ENCODE peak calls at places on chromosomes 7 and 10, in ten cellular contexts. One of them, this sample, is unnamed.
A peak's percentile ranks its signal among the peaks of the same experiment; 100 is the strongest.

GRCh38 chr7:101636822-101637623 is 7.9 kb upstream of the MYL10 start:
- DNase-seq in lower leg skin: no peak
- DNase-seq in RWPE1: no peak
- DNase-seq in right lobe of liver: no peak
- DNase-seq in epithelial cell of esophagus: peak; percentile 16
- DNase-seq in GM12865: no peak
- DNase-seq in left lung: no peak
- DNase-seq in glutamatergic neuron: no peak
- DNase-seq in NB4: no peak
- DNase-seq in endothelial cell: no peak
- DNase-seq in this sample: no peak

GRCh38 chr10:104353325-104354048 is at the start of gene CFAP58:
- DNase-seq in RWPE1: peak; percentile 98
- DNase-seq in GM12865: peak; percentile 90
- DNase-seq in endothelial cell: peak; percentile 97
- DNase-seq in right lobe of liver: peak; percentile 92
- DNase-seq in epithelial cell of esophagus: peak; percentile 92
- DNase-seq in glutamatergic neuron: peak; percentile 95
- DNase-seq in NB4: peak; percentile 88
- DNase-seq in left lung: peak; percentile 98
- DNase-seq in lower leg skin: peak; percentile 98
- DNase-seq in this sample: peak; percentile 87

GRCh38 chr10:24617771-24618396 is 105.8 kb downstream of the ARHGAP21 start:
- DNase-seq in left lung: peak; percentile 54
- DNase-seq in RWPE1: peak; percentile 20
- DNase-seq in glutamatergic neuron: peak; percentile 78
- DNase-seq in NB4: peak; percentile 51
- DNase-seq in endothelial cell: peak; percentile 77
- DNase-seq in GM12865: peak; percentile 65
- DNase-seq in lower leg skin: no peak
- DNase-seq in epithelial cell of esophagus: peak; percentile 67
- DNase-seq in right lobe of liver: peak; percentile 53
- DNase-seq in this sample: no peak

GRCh38 chr7:25073451-25073850 is 51.6 kb downstream of the CYCS start:
- DNase-seq in GM12865: no peak
- DNase-seq in RWPE1: no peak
- DNase-seq in NB4: no peak
- DNase-seq in endothelial cell: no peak
- DNase-seq in epithelial cell of esophagus: no peak
- DNase-seq in left lung: no peak
- DNase-seq in lower leg skin: no peak
- DNase-seq in glutamatergic neuron: no peak
- DNase-seq in right lobe of liver: no peak
- DNase-seq in this sample: no peak

GRCh38 chr10:110387983-110388681 is 83.4 kb upstream of the SMNDC1 start:
- DNase-seq in lower leg skin: no peak
- DNase-seq in NB4: no peak
- DNase-seq in epithelial cell of esophagus: no peak
- DNase-seq in endothelial cell: no peak
- DNase-seq in glutamatergic neuron: no peak
- DNase-seq in left lung: no peak
- DNase-seq in GM12865: peak; percentile 87
- DNase-seq in RWPE1: no peak
- DNase-seq in right lobe of liver: no peak
- DNase-seq in this sample: no peak

GRCh38 chr10:1662361-1663025 is 74.8 kb downstream of the ADARB2 start:
- DNase-seq in lower leg skin: peak; percentile 60
- DNase-seq in endothelial cell: no peak
- DNase-seq in RWPE1: no peak
- DNase-seq in right lobe of liver: peak; percentile 23
- DNase-seq in epithelial cell of esophagus: no peak
- DNase-seq in left lung: no peak
- DNase-seq in NB4: peak; percentile 8
- DNase-seq in GM12865: peak; percentile 59
- DNase-seq in glutamatergic neuron: no peak
- DNase-seq in this sample: no peak

GRCh38 chr7:92810242-92810611 is 26.1 kb downstream of the CDK6 start:
- DNase-seq in glutamatergic neuron: no peak
- DNase-seq in GM12865: peak; percentile 77
- DNase-seq in right lobe of liver: no peak
- DNase-seq in left lung: no peak
- DNase-seq in epithelial cell of esophagus: no peak
- DNase-seq in lower leg skin: no peak
- DNase-seq in endothelial cell: no peak
- DNase-seq in NB4: peak; percentile 73
- DNase-seq in RWPE1: no peak
- DNase-seq in this sample: no peak

GRCh38 chr10:6647811-6648526 is 67.9 kb upstream of the PRKCQ start:
- DNase-seq in epithelial cell of esophagus: peak; percentile 68
- DNase-seq in left lung: no peak
- DNase-seq in right lobe of liver: peak; percentile 52
- DNase-seq in RWPE1: peak; percentile 69
- DNase-seq in lower leg skin: no peak
- DNase-seq in GM12865: peak; percentile 47
- DNase-seq in glutamatergic neuron: no peak
- DNase-seq in NB4: peak; percentile 58
- DNase-seq in endothelial cell: peak; percentile 71
- DNase-seq in this sample: peak; percentile 44

GRCh38 chr7:156954941-156955340 is 5.4 kb downstream of the NOM1 start:
- DNase-seq in epithelial cell of esophagus: no peak
- DNase-seq in NB4: no peak
- DNase-seq in right lobe of liver: no peak
- DNase-seq in RWPE1: no peak
- DNase-seq in glutamatergic neuron: no peak
- DNase-seq in lower leg skin: no peak
- DNase-seq in endothelial cell: no peak
- DNase-seq in left lung: no peak
- DNase-seq in GM12865: no peak
- DNase-seq in this sample: no peak

GRCh38 chr7:94440460-94441039 is 45.9 kb downstream of the COL1A2 start:
- DNase-seq in GM12865: no peak
- DNase-seq in RWPE1: no peak
- DNase-seq in right lobe of liver: no peak
- DNase-seq in NB4: no peak
- DNase-seq in epithelial cell of esophagus: no peak
- DNase-seq in left lung: no peak
- DNase-seq in lower leg skin: no peak
- DNase-seq in endothelial cell: no peak
- DNase-seq in glutamatergic neuron: no peak
- DNase-seq in this sample: no peak
- TF ChIP-seq CTCF in GM12865: no peak
- TF ChIP-seq CTCF in RWPE1: no peak
- TF ChIP-seq CTCF in right lobe of liver: no peak
- TF ChIP-seq CTCF in NB4: no peak
- TF ChIP-seq CTCF in epithelial cell of esophagus: no peak
- TF ChIP-seq CTCF in left lung: no peak
- TF ChIP-seq CTCF in lower leg skin: no peak
- TF ChIP-seq CTCF in endothelial cell: no peak
- TF ChIP-seq CTCF in glutamatergic neuron: no peak
- TF ChIP-seq CTCF in this sample: no peak

GRCh38 chr10:12793106-12793505 is 208.4 kb downstream of the CCDC3 start:
- DNase-seq in lower leg skin: no peak
- DNase-seq in GM12865: no peak
- DNase-seq in left lung: no peak
- DNase-seq in endothelial cell: no peak
- DNase-seq in NB4: no peak
- DNase-seq in RWPE1: no peak
- DNase-seq in epithelial cell of esophagus: no peak
- DNase-seq in glutamatergic neuron: no peak
- DNase-seq in right lobe of liver: no peak
- DNase-seq in this sample: no peak
- TF ChIP-seq CTCF in lower leg skin: no peak
- TF ChIP-seq CTCF in GM12865: no peak
- TF ChIP-seq CTCF in left lung: no peak
- TF ChIP-seq CTCF in endothelial cell: no peak
- TF ChIP-seq CTCF in NB4: no peak
- TF ChIP-seq CTCF in RWPE1: no peak
- TF ChIP-seq CTCF in epithelial cell of esophagus: no peak
- TF ChIP-seq CTCF in glutamatergic neuron: no peak
- TF ChIP-seq CTCF in right lobe of liver: no peak
- TF ChIP-seq CTCF in this sample: no peak

DNA sequence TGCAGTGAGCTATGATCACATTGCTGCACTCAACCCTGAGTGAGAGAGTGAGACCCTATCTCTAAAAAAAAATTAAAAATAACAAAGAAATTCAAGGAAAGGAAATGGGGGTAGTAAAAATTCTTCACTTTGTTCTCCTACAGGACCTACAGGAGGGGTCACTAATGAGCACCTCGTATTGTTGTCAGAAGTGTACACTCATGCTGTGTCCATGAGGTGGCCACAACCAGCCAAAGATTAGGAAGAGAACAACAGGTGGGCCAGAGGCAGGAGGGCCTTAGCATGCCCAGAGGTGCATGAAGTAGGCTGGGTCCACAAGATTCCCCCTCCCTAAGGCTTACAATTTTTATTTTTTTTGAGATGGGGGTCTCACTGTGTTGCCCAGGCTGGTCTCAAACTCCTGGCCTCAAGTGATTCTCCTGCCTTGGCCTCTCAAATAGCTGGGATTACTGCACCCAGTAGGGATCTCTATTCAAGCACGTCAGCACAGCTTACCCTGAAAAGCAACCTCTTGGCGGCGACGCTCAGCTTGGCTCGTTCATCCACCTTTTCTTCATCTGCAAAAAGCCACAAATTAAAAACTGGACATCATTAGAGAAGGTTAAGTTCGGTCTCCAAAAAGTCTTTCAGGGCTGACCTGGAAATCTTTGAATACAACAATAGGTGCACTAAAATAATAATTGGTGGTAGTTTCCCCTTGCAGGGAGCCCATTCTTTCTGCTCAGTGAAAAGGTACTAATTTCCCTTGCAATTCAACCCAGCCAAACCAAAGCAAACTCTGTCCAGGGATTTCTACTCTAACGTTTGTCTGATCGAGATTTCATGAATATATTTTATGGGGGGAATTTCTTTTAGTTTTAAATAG is 104.4 kb downstream of the SVIL start:
- DNase-seq in lower leg skin: peak; percentile 23
- DNase-seq in epithelial cell of esophagus: no peak
- DNase-seq in endothelial cell: no peak
- DNase-seq in left lung: no peak
- DNase-seq in glutamatergic neuron: no peak
- DNase-seq in RWPE1: no peak
- DNase-seq in GM12865: no peak
- DNase-seq in right lobe of liver: no peak
- DNase-seq in NB4: no peak
- DNase-seq in this sample: no peak
- TF ChIP-seq CTCF in lower leg skin: no peak
- TF ChIP-seq CTCF in epithelial cell of esophagus: no peak
- TF ChIP-seq CTCF in endothelial cell: no peak
- TF ChIP-seq CTCF in left lung: no peak
- TF ChIP-seq CTCF in glutamatergic neuron: no peak
- TF ChIP-seq CTCF in RWPE1: no peak
- TF ChIP-seq CTCF in GM12865: no peak
- TF ChIP-seq CTCF in right lobe of liver: no peak
- TF ChIP-seq CTCF in NB4: no peak
- TF ChIP-seq CTCF in this sample: peak; percentile 4

DNA sequence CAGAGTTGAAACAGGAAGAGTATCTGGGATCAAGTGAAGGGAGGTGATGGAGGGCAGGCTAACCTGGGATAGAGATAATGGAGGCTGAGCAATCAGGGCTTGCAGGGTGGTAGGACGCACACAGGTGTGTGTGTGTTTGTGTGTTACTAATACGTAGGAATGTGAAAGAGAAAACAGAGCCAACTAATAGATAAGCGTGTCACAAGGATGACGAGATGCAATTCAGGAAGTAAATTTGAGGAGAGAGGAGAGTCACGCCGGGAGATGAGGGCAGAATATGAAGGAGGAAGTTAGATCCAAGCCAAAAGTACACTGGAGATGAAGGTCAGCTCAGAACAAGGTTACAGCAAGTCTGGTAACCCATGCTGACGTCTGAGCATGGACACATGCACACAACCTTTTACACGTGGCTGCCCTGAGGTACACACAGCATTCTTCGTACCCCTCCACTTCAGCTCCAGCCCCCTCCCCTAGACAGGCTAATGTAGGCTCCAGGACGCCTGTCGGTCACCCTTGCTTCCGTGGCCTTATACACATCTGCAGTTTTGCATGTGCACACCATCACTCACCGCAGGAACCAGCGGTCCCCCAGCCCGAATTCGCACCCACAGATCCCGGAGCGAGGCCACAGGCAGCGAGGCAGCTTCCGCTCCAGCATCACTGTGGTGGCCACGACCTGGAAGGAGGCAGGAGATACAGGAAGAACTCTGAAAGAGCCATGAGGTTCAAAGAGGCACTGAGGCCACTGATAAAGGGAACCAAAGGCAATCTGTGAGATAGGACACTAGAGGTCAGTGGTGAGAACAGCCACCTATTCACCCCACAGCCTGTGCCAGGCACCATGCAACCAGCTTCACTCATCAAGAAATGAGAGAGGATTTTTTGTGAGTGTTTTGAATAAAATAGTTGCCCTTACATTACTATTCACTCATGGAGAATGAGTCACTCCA is 23.7 kb upstream of the TRPV6 start:
- DNase-seq in glutamatergic neuron: no peak
- DNase-seq in right lobe of liver: peak; percentile 46
- DNase-seq in endothelial cell: peak; percentile 12
- DNase-seq in GM12865: peak; percentile 29
- DNase-seq in left lung: no peak
- DNase-seq in NB4: peak; percentile 62
- DNase-seq in lower leg skin: peak; percentile 83
- DNase-seq in RWPE1: peak; percentile 7
- DNase-seq in epithelial cell of esophagus: no peak
- DNase-seq in this sample: no peak
- TF ChIP-seq CTCF in glutamatergic neuron: no peak
- TF ChIP-seq CTCF in right lobe of liver: peak; percentile 55
- TF ChIP-seq CTCF in endothelial cell: no peak
- TF ChIP-seq CTCF in GM12865: peak; percentile 32
- TF ChIP-seq CTCF in left lung: peak; percentile 22
- TF ChIP-seq CTCF in NB4: peak; percentile 61
- TF ChIP-seq CTCF in lower leg skin: no peak
- TF ChIP-seq CTCF in RWPE1: peak; percentile 23
- TF ChIP-seq CTCF in epithelial cell of esophagus: peak; percentile 9
- TF ChIP-seq CTCF in this sample: peak; percentile 38

This sample was measured in RWPE2.